ENCODE peak calls at places on chromosomes 1 and 21, in eight cellular contexts. Q is heart left ventricle, L is transverse colon, S is body of pancreas, G is ovary, X is endothelial cell of umbilical vein, O is uterus, F is suprapubic skin. E is an unnamed sample.

GRCh38 chr1:9437931-9438330 is 101.3 kb upstream of the SLC25A33 start:
- DNase-seq in O (peak; percentile 52), X (no peak), G (no peak), S (peak; percentile 83), L (peak; percentile 37), F (peak; percentile 91), Q (peak; percentile 34), E (no peak)

GRCh38 chr1:175124842-175125241 is 57.2 kb downstream of the TNN start:
- DNase-seq in G (no peak), O (no peak), F (no peak), S (no peak), L (no peak), Q (no peak), X (no peak), E (no peak)

GRCh38 chr21:31222142-31222541 is 121.9 kb downstream of the TIAM1 start:
- DNase-seq in Q (no peak), S (no peak), X (no peak), O (no peak), F (no peak), L (no peak), G (no peak), E (no peak)

GRCh38 chr1:154148787-154149186 is 6.1 kb downstream of the NUP210L start:
- DNase-seq in X (peak; percentile 75), L (no peak), S (no peak), F (no peak), Q (no peak), O (no peak), G (no peak), E (no peak)

GRCh38 chr21:39153842-39154241 is 29.4 kb downstream of the PSMG1 start:
- DNase-seq in G (no peak), F (no peak), S (no peak), X (no peak), O (no peak), Q (no peak), L (no peak), E (no peak)

GRCh38 chr1:17207966-17208418 is 3.1 kb downstream of the PADI1 start:
- DNase-seq in O (no peak), S (no peak), X (peak; percentile 16), L (no peak), G (no peak), F (no peak), Q (no peak), E (no peak)

GRCh38 chr1:230228234-230228897 is 161.3 kb downstream of the GALNT2 start:
- DNase-seq in S (no peak), O (no peak), F (no peak), Q (no peak), X (no peak), L (no peak), G (no peak), E (no peak)

GRCh38 chr1:83641206-83641658 is 357.7 kb downstream of the TTLL7 start:
- DNase-seq in O (no peak), F (no peak), G (no peak), Q (peak; percentile 9), L (no peak), S (no peak), X (no peak), E (no peak)

GRCh38 chr1:92791487-92792058 is 6.7 kb upstream of the EVI5 start:
- DNase-seq in G (no peak), O (no peak), Q (no peak), L (no peak), S (no peak), F (no peak), X (no peak), E (no peak)

GRCh38 chr1:226946841-226947240 is 6.7 kb downstream of the COQ8A start:
- DNase-seq in G (no peak), X (no peak), L (no peak), O (no peak), Q (no peak), S (peak; percentile 69), F (no peak), E (no peak)

GRCh38 chr1:227744668-227745067 is 9.4 kb downstream of the SNAP47 start:
- DNase-seq in G (no peak), Q (no peak), F (no peak), L (peak; percentile 62), X (no peak), O (no peak), S (no peak), E (no peak)

GRCh38 chr1:178724734-178725602 is at the start of gene RALGPS2:
- DNase-seq in F (peak; percentile 63), S (peak; percentile 79), G (peak; percentile 71), O (peak; percentile 66), L (peak; percentile 80), Q (peak; percentile 72), X (peak; percentile 84), E (peak; percentile 95)

GRCh38 chr1:160068231-160068630 is 1.7 kb downstream of the KCNJ10 start:
- DNase-seq in L (no peak), Q (no peak), F (no peak), S (no peak), X (no peak), O (no peak), G (no peak), E (no peak)

GRCh38 chr1:214862421-214862820 is 220.1 kb upstream of the KCNK2 start:
- DNase-seq in F (no peak), L (no peak), X (no peak), Q (no peak), S (no peak), O (no peak), G (no peak), E (no peak)

GRCh38 chr1:48741380-48741779 is 35.3 kb downstream of the BEND5 start:
- DNase-seq in X (no peak), Q (no peak), S (no peak), L (no peak), G (no peak), O (no peak), F (no peak), E (no peak)

GRCh38 chr1:215132156-215132555 is 49.6 kb downstream of the KCNK2 start:
- DNase-seq in Q (no peak), F (no peak), X (no peak), S (no peak), O (no peak), G (no peak), L (no peak), E (no peak)

GRCh38 chr1:234844479-234845031 is 234.6 kb upstream of the IRF2BP2 start:
- DNase-seq in Q (no peak), S (no peak), O (no peak), X (peak; percentile 94), G (no peak), L (no peak), F (no peak), E (no peak)

GRCh38 chr1:2474104-2474787 is 1.8 kb upstream of the PLCH2 start:
- DNase-seq in G (no peak), L (no peak), O (no peak), Q (no peak), X (no peak), F (no peak), S (no peak), E (no peak)

GRCh38 chr21:28884976-28885852 is 107.5 kb downstream of the LTN1 start:
- DNase-seq in L (peak; percentile 90), O (peak; percentile 93), X (peak; percentile 93), S (peak; percentile 90), F (peak; percentile 94), G (peak; percentile 85), Q (peak; percentile 87), E (peak; percentile 98)

GRCh38 chr1:70896224-70896623 is 151.4 kb downstream of the PTGER3 start:
- DNase-seq in F (no peak), L (no peak), Q (no peak), S (no peak), G (no peak), X (no peak), O (no peak), E (no peak)

GRCh38 chr1:31669433-31669785 is 24.7 kb upstream of the PEF1 start:
- DNase-seq in L (no peak), F (no peak), X (no peak), G (no peak), Q (no peak), O (no peak), S (no peak), E (no peak)

GRCh38 chr1:231563253-231563652 is 34.8 kb downstream of the TSNAX start:
- DNase-seq in L (no peak), S (no peak), Q (no peak), G (no peak), X (no peak), F (no peak), O (no peak), E (no peak)

GRCh38 chr1:28193701-28194161 is 17.2 kb upstream of the PTAFR start:
- DNase-seq in L (no peak), S (no peak), Q (no peak), G (no peak), O (no peak), X (no peak), F (no peak), E (peak; percentile 83)
- TF ChIP-seq POLR2A in L (no peak), S (no peak), Q (no peak), G (no peak), O (no peak), X (no peak), F (no peak), E (no peak)

DNA sequence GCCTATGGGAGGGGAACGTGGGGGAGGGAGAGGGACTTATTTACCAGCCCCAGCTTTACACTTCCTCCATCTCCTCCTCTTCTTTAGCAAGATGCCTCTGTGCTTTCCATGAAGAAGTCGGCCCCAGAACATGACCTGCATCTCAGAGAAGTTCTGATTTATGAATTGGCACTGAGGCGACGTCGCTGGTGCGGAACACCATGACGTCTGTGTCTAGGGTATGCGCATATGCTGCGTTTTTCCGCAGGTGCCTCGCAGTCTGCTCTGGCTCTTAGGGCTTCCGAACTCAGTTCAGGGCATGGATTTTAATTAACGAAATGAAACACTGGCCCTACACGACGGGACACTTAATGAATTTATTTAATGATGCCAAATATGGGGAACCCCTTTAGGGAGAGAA is 510.3 kb downstream of the SMYD3 start:
- DNase-seq in F (no peak), L (no peak), S (no peak), X (no peak), G (no peak), Q (no peak), O (no peak), E (no peak)
- H3K27ac ChIP-seq in F (no peak overlapping the region), L (no peak overlapping the region), S (no peak overlapping the region), X (no peak overlapping the region), G (no peak overlapping the region), Q (no peak overlapping the region), O (no peak overlapping the region), E (no peak overlapping the region)

GRCh38 chr1:33270379-33270778 is 14.1 kb downstream of the ZNF362 start:
- DNase-seq in X (no peak), L (no peak), F (no peak), O (no peak), Q (no peak), S (no peak), G (no peak), E (no peak)
- TF ChIP-seq POLR2A in X (no peak), L (no peak), F (no peak), O (no peak), Q (no peak), S (no peak), G (no peak), E (no peak)

DNA sequence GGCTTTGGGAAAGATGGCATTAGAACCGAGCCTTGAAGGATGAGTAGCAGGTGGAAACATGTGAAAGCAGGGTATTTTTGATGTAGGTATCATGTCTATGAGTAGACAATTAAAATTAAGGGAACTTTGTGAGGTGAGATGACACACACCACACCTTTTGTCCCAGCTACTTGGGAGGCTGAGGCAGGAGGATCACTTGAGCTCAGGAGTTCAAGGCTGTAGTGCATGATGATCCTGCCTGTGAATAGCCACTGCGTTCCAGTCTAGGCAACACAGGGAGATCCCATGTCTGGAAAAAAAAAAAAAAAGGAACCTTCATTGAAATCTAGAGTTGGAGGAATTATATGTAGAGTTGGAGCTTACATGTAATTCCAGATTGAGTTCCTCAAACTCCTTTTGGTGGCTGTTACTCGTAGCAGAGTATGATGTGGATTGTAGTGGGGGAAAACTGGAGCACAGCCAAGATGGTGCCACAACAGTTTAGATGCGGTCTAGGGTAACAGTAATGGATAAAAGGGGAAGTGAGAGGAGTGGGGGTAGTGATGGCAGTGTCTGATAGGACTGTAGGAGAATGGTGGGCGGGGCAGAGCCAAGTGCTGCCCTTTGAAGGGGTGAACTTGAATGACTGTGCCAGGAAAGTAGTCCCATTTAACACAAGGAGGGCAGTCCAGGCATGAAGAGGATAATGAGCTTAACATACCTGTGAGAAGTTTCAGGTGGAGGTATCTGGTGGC is 17.4 kb downstream of the AK4 start:
- DNase-seq in L (no peak), S (no peak), F (peak; percentile 66), X (no peak), O (no peak), Q (peak; percentile 16), G (no peak), E (no peak)
- H3K27ac ChIP-seq in L (no peak overlapping the region), S (no peak overlapping the region), F (no peak overlapping the region), X (no peak overlapping the region), O (no peak overlapping the region), Q (no peak overlapping the region), G (no peak overlapping the region), E (no peak overlapping the region)